ENCODE peak calls at places on chromosome 11, in nine cellular contexts. L is AML-193, T is mucosa of descending colon, S is GM12892, X is mammary epithelial cell, O is COLO829, G is A549, W is lung microvascular endothelial cell, M is NCI-H460. Q is an unnamed sample.
A peak's percentile ranks its signal among the peaks of the same experiment; 100 is the strongest.

GRCh38 chr11:64289011-64289564 is 2.0 kb upstream of the KCNK4 start:
- DNase-seq in M (no peak), S (no peak), X (no peak), T (no peak), O (no peak), L (no peak), W (no peak), G (no peak), Q (no peak)

GRCh38 chr11:8828580-8829358 is 82.2 kb upstream of the AKIP1 start:
- DNase-seq in M (no peak), O (no peak), W (no peak), T (no peak), X (no peak), G (no peak), L (no peak), S (no peak), Q (no peak)

GRCh38 chr11:82267186-82267585 is 466.5 kb downstream of the FAM181B start:
- DNase-seq in M (no peak), O (no peak), L (no peak), W (no peak), G (no peak), S (no peak), T (no peak), X (peak; percentile 1), Q (no peak)

GRCh38 chr11:122002047-122002446 is 114.0 kb downstream of the BLID start:
- DNase-seq in W (no peak), S (no peak), O (no peak), L (no peak), T (no peak), M (no peak), G (no peak), X (no peak), Q (no peak)

GRCh38 chr11:75155570-75156422 is 4.9 kb downstream of the SLCO2B1 start:
- DNase-seq in G (peak; percentile 49), X (no peak), S (no peak), O (no peak), M (no peak), L (no peak), W (no peak), T (no peak), Q (no peak)

GRCh38 chr11:129998107-129998506 is 4.5 kb downstream of the PRDM10 start:
- DNase-seq in S (no peak), X (no peak), M (no peak), L (no peak), O (no peak), T (no peak), G (no peak), W (no peak), Q (no peak)

GRCh38 chr11:36513965-36514364 is 3.9 kb upstream of the TRAF6 start:
- DNase-seq in M (no peak), G (no peak), W (no peak), O (no peak), L (no peak), X (no peak), T (no peak), S (no peak), Q (no peak)

GRCh38 chr11:126995989-126996388 is 4.6 kb downstream of the KIRREL3 start:
- DNase-seq in S (no peak), G (no peak), M (no peak), O (no peak), X (no peak), W (no peak), L (no peak), T (no peak), Q (no peak)

GRCh38 chr11:119055901-119056300 is 1.1 kb downstream of the HYOU1 start:
- DNase-seq in T (no peak), L (peak; percentile 53), X (peak; percentile 39), S (no peak), W (peak; percentile 47), M (no peak), G (peak; percentile 63), O (no peak), Q (no peak)

GRCh38 chr11:59822989-59823566 is 12.5 kb upstream of the MRPL16 start:
- DNase-seq in S (no peak), G (peak; percentile 68), M (peak; percentile 53), L (peak; percentile 83), X (peak; percentile 65), T (no peak), W (peak; percentile 86), O (peak; percentile 45), Q (no peak)

GRCh38 chr11:110838808-110839207 is 126.6 kb upstream of the ARHGAP20 start:
- DNase-seq in W (no peak), L (no peak), T (no peak), S (no peak), X (no peak), G (no peak), M (no peak), O (no peak), Q (no peak)

GRCh38 chr11:13668957-13669521 is 571 bp downstream of the FAR1 start:
- DNase-seq in G (peak; percentile 45), W (peak; percentile 39), M (no peak), O (no peak), L (no peak), X (peak; percentile 53), T (peak; percentile 78), S (peak; percentile 30), Q (no peak)

GRCh38 chr11:47918882-47919495 is 61.4 kb upstream of the PTPRJ start:
- DNase-seq in G (no peak), W (no peak), M (no peak), X (peak; percentile 23), L (no peak), T (no peak), S (no peak), O (no peak), Q (no peak)

GRCh38 chr11:87574193-87574592 is 536.5 kb downstream of the TMEM135 start:
- DNase-seq in W (no peak), X (no peak), L (no peak), S (no peak), M (no peak), G (no peak), T (no peak), O (no peak), Q (no peak)

GRCh38 chr11:126874831-126875230 is 125.7 kb downstream of the KIRREL3 start:
- DNase-seq in W (no peak), S (no peak), M (no peak), X (no peak), T (no peak), G (no peak), L (no peak), O (no peak), Q (no peak)

GRCh38 chr11:120178441-120179070 is 32.3 kb upstream of the OAF start:
- DNase-seq in O (no peak), S (no peak), X (no peak), W (no peak), T (no peak), L (no peak), G (no peak), M (no peak), Q (no peak)

GRCh38 chr11:109247071-109247470 is 174.9 kb upstream of the C11orf87 start:
- DNase-seq in X (peak; percentile 75), L (no peak), G (no peak), W (no peak), M (no peak), T (no peak), S (no peak), O (peak; percentile 53), Q (no peak)

GRCh38 chr11:76231339-76231738 is 25.0 kb upstream of the WNT11 start:
- DNase-seq in O (no peak), G (no peak), S (no peak), T (no peak), X (no peak), W (no peak), M (no peak), L (no peak), Q (no peak)

GRCh38 chr11:12132790-12133145 is 22.4 kb downstream of the MICAL2 start:
- DNase-seq in L (no peak), W (no peak), M (no peak), X (no peak), O (no peak), T (no peak), G (no peak), S (no peak), Q (no peak)

GRCh38 chr11:122733301-122733686 is 77.8 kb downstream of the UBASH3B start:
- DNase-seq in L (no peak), M (no peak), T (no peak), X (no peak), O (no peak), S (no peak), W (peak; percentile 97), G (peak; percentile 54), Q (no peak)

GRCh38 chr11:128508785-128509518 is 78.4 kb downstream of the ETS1 start:
- DNase-seq in W (no peak), X (peak; percentile 34), M (peak; percentile 54), L (no peak), G (peak; percentile 74), S (no peak), T (no peak), O (no peak), Q (no peak)

GRCh38 chr11:27166130-27166529 is 125.5 kb downstream of the BBOX1 start:
- DNase-seq in S (no peak), T (no peak), X (no peak), O (no peak), W (no peak), M (no peak), L (no peak), G (no peak), Q (no peak)

GRCh38 chr11:128421577-128421976 is 165.8 kb downstream of the ETS1 start:
- DNase-seq in T (no peak), X (no peak), L (no peak), M (no peak), W (no peak), O (no peak), S (no peak), G (no peak), Q (no peak)